ENCODE peak calls at places on chromosome 22, in eight cellular contexts. G is heart left ventricle; A is effector memory CD8-positive, alpha-beta T cell; O is fibroblast of villous mesenchyme; Y is nucleus accumbens; J is NCI-H1694 treated with DMSO at 0.1 percent for 48 hours; Z is stomach; R is right cardiac atrium. B is an unnamed sample.

GRCh38 chr22:29112680-29113079 is 39.8 kb downstream of the KREMEN1 start:
- DNase-seq in J (no peak), O (no peak), A (no peak), Z (no peak), Y (no peak), R (no peak), G (no peak), B (no peak)

GRCh38 chr22:48895831-48896765 is 931.6 kb downstream of the BRD1 start:
- DNase-seq in Y (no peak), A (no peak), R (no peak), G (no peak), O (no peak), J (no peak), Z (no peak), B (no peak)

GRCh38 chr22:32803020-32803758 is 1.7 kb downstream of the TIMP3 start:
- DNase-seq in J (no peak), O (peak), R (peak), G (peak), A (no peak), Y (no peak), Z (no peak), B (no peak)

GRCh38 chr22:35930933-35931332 is 97.7 kb downstream of the RBFOX2 start:
- DNase-seq in Z (no peak), G (no peak), A (no peak), J (peak), O (peak), Y (no peak), R (no peak), B (peak)

GRCh38 chr22:18023509-18024275 is 669 bp downstream of the MICAL3 start:
- DNase-seq in Z (peak), J (peak), G (peak), O (peak), R (peak), Y (peak), A (no peak), B (peak)

GRCh38 chr22:22810018-22810427 is 77.6 kb upstream of the IGLL5 start:
- DNase-seq in Z (peak), R (peak), J (no peak), Y (no peak), O (peak), G (peak), A (no peak), B (no peak)

GRCh38 chr22:36469094-36469710 is 12.2 kb downstream of the TXN2 start:
- DNase-seq in Y (no peak), O (no peak), Z (no peak), A (no peak), J (no peak), R (no peak), G (no peak), B (no peak)

GRCh38 chr22:20514658-20515406 is 7.4 kb downstream of the MED15 start:
- DNase-seq in Y (no peak), A (no peak), J (no peak), O (peak), R (no peak), G (no peak), Z (no peak), B (no peak)

GRCh38 chr22:28710112-28710888 is 30.7 kb upstream of the TTC28 start:
- DNase-seq in G (no peak), Z (no peak), Y (no peak), A (no peak), O (peak), R (no peak), J (no peak), B (no peak)

GRCh38 chr22:36968249-36968964 is 50.8 kb downstream of the TST start:
- DNase-seq in R (no peak), A (no peak), G (no peak), J (no peak), O (no peak), Y (no peak), Z (no peak), B (no peak)

GRCh38 chr22:42074846-42075245 is 798 bp downstream of the PHETA2 start:
- DNase-seq in R (no peak), G (no peak), A (no peak), Z (no peak), Y (no peak), O (no peak), J (no peak), B (no peak)

GRCh38 chr22:40120783-40121182 is 56.9 kb upstream of the TNRC6B start:
- DNase-seq in A (no peak), O (no peak), G (no peak), Z (no peak), J (no peak), Y (no peak), R (no peak), B (no peak)

GRCh38 chr22:24950272-24950902 is 2.1 kb upstream of the KIAA1671 start:
- DNase-seq in O (peak), R (peak), Z (no peak), A (no peak), J (no peak), G (no peak), Y (no peak), B (no peak)

GRCh38 chr22:32584650-32585049 is 110.0 kb downstream of the FBXO7 start:
- DNase-seq in Z (no peak), J (no peak), Y (no peak), G (no peak), O (peak), R (no peak), A (no peak), B (no peak)

GRCh38 chr22:38267086-38267485 is 5.7 kb downstream of the TMEM184B start:
- DNase-seq in G (peak), R (peak), Z (no peak), Y (no peak), O (peak), J (no peak), A (peak), B (peak)

GRCh38 chr22:47388331-47388730 is 625.9 kb downstream of the TBC1D22A start:
- DNase-seq in G (no peak), O (no peak), A (no peak), Z (no peak), J (peak), Y (no peak), R (no peak), B (no peak)

GRCh38 chr22:46336119-46337078 is 885 bp downstream of the TRMU start:
- DNase-seq in Y (no peak), Z (peak), G (no peak), A (no peak), J (no peak), O (peak), R (peak), B (no peak)

GRCh38 chr22:17117890-17118289 is 3.3 kb downstream of the TMEM121B start:
- DNase-seq in Y (no peak), Z (no peak), O (no peak), J (no peak), A (no peak), R (no peak), G (no peak), B (peak)

GRCh38 chr22:19579880-19580279 is 55.7 kb upstream of the CLDN5 start:
- DNase-seq in Z (no peak), O (no peak), R (no peak), G (peak), Y (no peak), A (no peak), J (no peak), B (peak)

GRCh38 chr22:33726294-33726711 is 194.0 kb downstream of the LARGE1 start:
- DNase-seq in G (no peak), J (no peak), Z (no peak), O (peak), Y (no peak), R (no peak), A (no peak), B (no peak)